ENCODE peak calls at places on chromosomes 2 and 18, in eight cellular contexts. V is lower lobe of right lung; D is CD8-positive, alpha-beta T cell; A is adrenal gland; G is endodermal cell; C is OCI-LY7; U is CD4-positive, alpha-beta memory T cell; Z is IMR-90. T is an unnamed sample. For H3K4me1, the result is how much of the 10 kb centered on the place peaks cover.

GRCh38 chr18:12338382-12338781 is 30.3 kb downstream of the TUBB6 start:
- DNase-seq in A (no peak), U (no peak), D (no peak), G (no peak), Z (no peak), C (no peak), V (no peak), T (no peak)

GRCh38 chr2:128187032-128187654 is 96.1 kb downstream of the UGGT1 start:
- DNase-seq in V (no peak), U (no peak), G (no peak), Z (peak), A (no peak), D (no peak), C (no peak), T (no peak)

GRCh38 chr2:232628466-232629200 is 4.8 kb upstream of the EFHD1 start:
- DNase-seq in A (no peak), V (no peak), Z (no peak), D (no peak), C (no peak), U (no peak), G (no peak), T (no peak)

GRCh38 chr2:10042301-10043161 is 819 bp upstream of the KLF11 start:
- DNase-seq in C (no peak), D (no peak), A (peak), Z (peak), U (peak), V (peak), G (peak), T (no peak)

GRCh38 chr2:85433511-85434089 is 15.1 kb downstream of the SH2D6 start:
- DNase-seq in V (peak), C (no peak), U (no peak), G (peak), A (peak), Z (peak), D (no peak), T (no peak)

GRCh38 chr2:160411167-160411566 is 82.4 kb downstream of the RBMS1 start:
- DNase-seq in G (no peak), D (no peak), A (no peak), U (peak), C (peak), Z (no peak), V (no peak), T (no peak)

GRCh38 chr18:27540126-27540525 is 355.0 kb upstream of the CHST9 start:
- DNase-seq in C (no peak), Z (no peak), D (no peak), U (no peak), A (no peak), V (no peak), G (peak), T (no peak)

GRCh38 chr18:7305416-7305815 is 74.5 kb downstream of the LRRC30 start:
- DNase-seq in G (no peak), Z (no peak), U (no peak), C (no peak), D (no peak), V (no peak), A (no peak), T (no peak)

GRCh38 chr2:117956036-117956791 is 57.7 kb downstream of the CCDC93 start:
- DNase-seq in G (no peak), D (no peak), A (no peak), V (no peak), C (no peak), U (no peak), Z (peak), T (peak)

GRCh38 chr18:76391746-76392145 is 103.3 kb downstream of the ZNF516 start:
- DNase-seq in C (no peak), A (peak), G (peak), D (no peak), Z (no peak), U (no peak), V (no peak), T (no peak)

GRCh38 chr18:74264303-74265020 is 27.3 kb downstream of the CYB5A start:
- DNase-seq in U (no peak), Z (no peak), A (no peak), V (no peak), D (no peak), C (no peak), G (no peak), T (no peak)

GRCh38 chr2:20578266-20578894 is 72.5 kb downstream of the HS1BP3 start:
- DNase-seq in C (no peak), U (no peak), D (no peak), G (no peak), V (peak), Z (no peak), A (no peak), T (no peak)

GRCh38 chr2:129813404-129813803 is 166.1 kb upstream of the RAB6C start:
- DNase-seq in V (no peak), Z (no peak), C (peak), G (no peak), A (no peak), D (no peak), U (no peak), T (no peak)

GRCh38 chr2:146837857-146838256 is 1007.0 kb upstream of the ACVR2A start:
- DNase-seq in D (no peak), G (no peak), C (no peak), A (peak), V (no peak), Z (no peak), U (no peak), T (no peak)

GRCh38 chr2:200747668-200748618 is 63.8 kb upstream of the BZW1 start:
- DNase-seq in A (peak), V (no peak), G (no peak), U (no peak), Z (peak), C (no peak), D (no peak), T (no peak)

GRCh38 chr2:61493523-61493942 is 22.6 kb upstream of the USP34 start:
- DNase-seq in D (no peak), C (peak), U (no peak), G (no peak), V (no peak), Z (peak), A (peak), T (no peak)

GRCh38 chr18:8084160-8084559 is 517.0 kb downstream of the PTPRM start:
- DNase-seq in C (peak), D (no peak), G (peak), A (peak), V (no peak), Z (peak), U (no peak), T (no peak)

GRCh38 chr2:127455566-127456493 is 37.6 kb downstream of the PROC start:
- DNase-seq in C (no peak), U (peak), Z (no peak), G (no peak), A (no peak), D (no peak), V (no peak), T (no peak)

GRCh38 chr2:168056242-168056641 is 191.2 kb downstream of the STK39 start:
- DNase-seq in U (no peak), Z (no peak), D (no peak), V (no peak), C (no peak), G (peak), A (no peak), T (no peak)

GRCh38 chr2:100320547-100321180 is 1.6 kb downstream of the LONRF2 start:
- DNase-seq in D (no peak), Z (no peak), C (no peak), A (peak), U (no peak), G (peak), V (no peak), T (no peak)

GRCh38 chr2:129819855-129820254 is 159.6 kb upstream of the RAB6C start:
- DNase-seq in Z (no peak), V (no peak), G (peak), D (no peak), U (no peak), C (no peak), A (no peak), T (no peak)

GRCh38 chr2:96325038-96325883 is at the start of gene ITPRIPL1:
- DNase-seq in U (no peak), A (no peak), V (no peak), Z (no peak), C (peak), D (no peak), G (peak), T (peak)

GRCh38 chr2:45293182-45293581 is 283.9 kb upstream of the SIX2 start:
- DNase-seq in C (no peak), U (no peak), D (no peak), Z (peak), G (no peak), V (no peak), A (no peak), T (no peak)

GRCh38 chr2:86360781-86361180 is 23.4 kb upstream of the REEP1 start:
- DNase-seq in D (no peak), G (peak), V (no peak), U (no peak), C (no peak), A (no peak), Z (no peak), T (no peak)

GRCh38 chr2:64298161-64298560 is 153.9 kb upstream of the PELI1 start:
- DNase-seq in A (no peak), C (no peak), U (no peak), G (no peak), V (no peak), D (no peak), Z (no peak), T (no peak)

GRCh38 chr2:8546319-8547283 is 135.3 kb upstream of the ID2 start:
- DNase-seq in U (no peak), Z (no peak), D (no peak), C (peak), A (peak), V (peak), G (peak), T (no peak)

GRCh38 chr2:235669983-235670962 is 176.4 kb downstream of the AGAP1 start:
- DNase-seq in Z (peak), C (no peak), A (peak), G (peak), D (no peak), V (peak), U (no peak), T (no peak)

GRCh38 chr18:58911766-58912165 is 47.1 kb downstream of the ZNF532 start:
- DNase-seq in A (peak), D (no peak), G (no peak), C (no peak), V (no peak), U (no peak), Z (peak), T (no peak)

GRCh38 chr2:9753276-9753600 is 90.0 kb upstream of the TAF1B start:
- DNase-seq in Z (peak), D (no peak), C (peak), G (peak), V (no peak), A (peak), U (peak), T (peak)

GRCh38 chr2:49044265-49044664 is 110.0 kb downstream of the FSHR start:
- DNase-seq in A (no peak), V (no peak), U (no peak), D (no peak), C (no peak), G (no peak), Z (no peak), T (no peak)

GRCh38 chr2:163182764-163183354 is 344.3 kb upstream of the KCNH7 start:
- DNase-seq in V (no peak), Z (peak), G (no peak), A (no peak), C (peak), U (no peak), D (no peak), T (no peak)

GRCh38 chr18:79848294-79848578 is 50.5 kb downstream of the KCNG2 start:
- DNase-seq in D (no peak), G (no peak), V (no peak), U (no peak), C (no peak), Z (no peak), A (peak), T (no peak)

GRCh38 chr18:32308493-32309120 is 118.8 kb downstream of the MEP1B start:
- DNase-seq in G (no peak), A (no peak), C (no peak), V (no peak), U (no peak), Z (peak), D (no peak), T (no peak)

DNA sequence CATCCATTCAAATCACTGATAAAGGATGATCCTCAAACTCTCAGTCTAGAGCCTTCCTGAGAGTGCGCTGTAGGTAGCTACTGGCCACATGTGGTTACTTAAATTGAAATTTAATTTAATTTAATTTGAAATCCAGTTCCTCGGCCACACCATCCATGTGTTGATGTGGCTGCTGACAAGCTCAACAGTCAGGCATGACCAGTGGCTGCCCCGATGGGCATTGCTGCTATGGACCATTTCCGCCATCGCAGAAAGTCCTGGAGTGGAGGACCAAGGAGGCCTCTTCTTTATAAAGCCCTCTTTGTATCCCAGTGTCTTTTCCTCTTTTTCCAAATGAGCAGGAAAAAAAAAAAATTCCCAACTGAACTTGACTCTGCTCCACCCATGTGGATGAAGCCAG is 100.6 kb downstream of the HDAC4 start:
- DNase-seq in D (no peak), U (no peak), G (no peak), V (no peak), A (peak), Z (no peak), C (no peak), T (no peak)
- H3K4me3 ChIP-seq in D (no peak), U (no peak), G (no peak), V (no peak), A (no peak), Z (no peak), C (no peak), T (no peak)

DNA sequence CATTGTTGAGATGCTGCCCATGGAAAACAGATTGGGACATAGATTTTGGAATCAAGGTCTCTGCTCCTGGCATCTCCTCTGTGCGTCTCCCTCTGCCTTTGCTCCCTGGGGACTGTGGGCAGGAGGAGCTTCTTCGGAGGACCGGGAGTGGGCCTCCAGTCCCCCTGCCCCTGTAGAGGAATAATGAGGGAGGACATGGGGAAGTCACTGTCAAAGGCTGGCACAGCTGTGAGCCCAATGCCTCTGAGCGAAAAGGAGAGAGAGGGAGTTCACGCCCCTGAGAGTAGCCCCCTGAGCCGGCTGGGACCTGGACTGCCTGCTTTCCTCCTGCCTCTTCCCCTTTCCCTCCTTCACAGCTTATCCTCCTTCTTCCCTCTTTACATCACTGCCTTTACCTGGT is 195.0 kb downstream of the LOXHD1 start:
- DNase-seq in Z (no peak), G (peak), D (no peak), V (no peak), A (peak), C (no peak), U (no peak), T (no peak)
- H3K4me1 ChIP-seq in Z (under half), G (under half), D (under half), V (under half), A (under half), C (under half), U (under half), T (under half)

GRCh38 chr18:2978208-2978607 is 34.7 kb downstream of the LPIN2 start:
- DNase-seq in C (no peak), U (no peak), V (no peak), D (no peak), G (no peak), Z (no peak), A (no peak), T (no peak)
- H3K4me3 ChIP-seq in C (no peak), U (peak), V (no peak), D (peak), G (no peak), Z (peak), A (no peak), T (peak)

GRCh38 chr2:132538331-132538855 is 121.8 kb downstream of the GPR39 start:
- DNase-seq in Z (no peak), U (no peak), C (no peak), G (peak), V (no peak), A (no peak), D (no peak), T (no peak)

GRCh38 chr2:132544045-132544630 is 125.9 kb downstream of the LYPD1 start:
- DNase-seq in V (no peak), Z (no peak), D (no peak), A (no peak), G (peak), U (no peak), C (no peak), T (no peak)

GRCh38 chr2:132542953-132543569 is 126.5 kb downstream of the GPR39 start:
- DNase-seq in U (no peak), C (no peak), V (no peak), Z (peak), D (no peak), G (peak), A (no peak), T (no peak)

GRCh38 chr2:132540166-132540565 is 123.6 kb downstream of the GPR39 start:
- DNase-seq in C (no peak), V (no peak), A (no peak), U (no peak), D (no peak), Z (no peak), G (peak), T (no peak)
- H3K4me1 ChIP-seq in C (under half), V (under half), A (under half), U (under half), D (under half), Z (under half), G (under half), T (under half)

DNA sequence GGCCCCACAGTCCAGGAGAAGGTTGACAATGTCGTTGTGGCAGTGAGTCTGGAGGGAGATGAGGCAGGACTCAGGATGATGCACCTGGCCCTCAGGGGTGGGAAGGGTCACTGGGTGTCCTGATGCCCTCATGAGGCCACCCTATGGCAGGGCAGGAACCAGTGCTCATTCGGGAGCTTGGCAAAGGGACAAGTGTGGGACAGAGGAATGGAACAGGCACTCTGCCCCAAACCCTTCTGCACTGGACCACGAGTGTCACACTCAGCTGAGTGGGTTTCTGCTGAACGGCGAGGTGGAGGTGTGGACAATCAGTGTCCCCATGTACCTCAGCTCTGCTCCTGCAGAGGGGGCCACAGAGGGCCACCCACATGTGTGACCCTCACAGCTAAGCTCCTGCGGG is 32.0 kb downstream of the ANKMY1 start:
- DNase-seq in V (no peak), D (no peak), U (no peak), Z (no peak), C (no peak), A (peak), G (peak), T (no peak)
- H3K4me3 ChIP-seq in V (no peak), D (no peak), U (no peak), Z (no peak), C (no peak), A (no peak), G (no peak), T (no peak)

GRCh38 chr18:33532978-33533377 is 45.0 kb upstream of the ASXL3 start:
- DNase-seq in Z (no peak), G (no peak), A (no peak), U (no peak), V (no peak), C (no peak), D (no peak), T (no peak)

GRCh38 chr18:33540392-33540791 is 37.6 kb upstream of the ASXL3 start:
- DNase-seq in Z (no peak), C (peak), A (no peak), D (no peak), G (no peak), V (no peak), U (no peak), T (no peak)

GRCh38 chr18:33541316-33541715 is 36.7 kb upstream of the ASXL3 start:
- DNase-seq in Z (no peak), V (no peak), A (no peak), U (no peak), C (no peak), D (no peak), G (no peak), T (no peak)

GRCh38 chr18:33536904-33537303 is 41.1 kb upstream of the ASXL3 start:
- DNase-seq in U (no peak), Z (no peak), V (no peak), C (no peak), D (no peak), G (no peak), A (no peak), T (no peak)
- H3K4me1 ChIP-seq in U (under half), Z (under half), V (under half), C (under half), D (under half), G (under half), A (under half), T (under half)

GRCh38 chr2:1729264-1729663 is 15.1 kb downstream of the PXDN start:
- DNase-seq in C (no peak), U (no peak), Z (no peak), D (no peak), A (no peak), G (peak), V (no peak), T (no peak)
- H3K4me3 ChIP-seq in C (no peak), U (no peak), Z (no peak), D (no peak), A (no peak), G (no peak), V (no peak), T (no peak)

GRCh38 chr18:56402872-56403516 is 235.4 kb downstream of the TXNL1 start:
- DNase-seq in D (no peak), A (no peak), V (no peak), C (no peak), Z (peak), G (no peak), U (no peak), T (no peak)

GRCh38 chr18:56407631-56408030 is 230.8 kb downstream of the TXNL1 start:
- DNase-seq in A (no peak), D (no peak), C (no peak), U (no peak), Z (no peak), G (no peak), V (no peak), T (no peak)
- H3K4me1 ChIP-seq in A (under half), D (under half), C (under half), U (under half), Z (under half), G (under half), V (under half), T (under half)

GRCh38 chr2:73111300-73112025 is 1.3 kb downstream of the RAB11FIP5 start:
- DNase-seq in C (no peak), G (peak), D (no peak), Z (no peak), A (peak), V (no peak), U (no peak), T (peak)
- H3K4me3 ChIP-seq in C (no peak), G (peak), D (peak), Z (peak), A (peak), V (peak), U (peak), T (peak)